ENCODE peak calls at places on chromosomes 5 and 9, in nine cellular contexts. V is HTR-8/SVneo; U is CD4-positive, CD25-positive, alpha-beta regulatory T cell; Y is left ventricle myocardium inferior; A is ovary; N is activated T-cell treated with anti-CD3 and anti-CD28 coated beads, Interleukin-2, amount 50 U/mL, for 72 hours; R is amniotic stem cell; M is left lobe of liver; T is AG10803. B is an unnamed sample.

GRCh38 chr5:142065273-142065672 is 43.3 kb upstream of the NDFIP1 start:
- DNase-seq in R (no peak), N (no peak), A (no peak), T (peak), Y (no peak), U (no peak), V (no peak), M (no peak), B (no peak)

GRCh38 chr5:54309751-54310432 is 481 bp downstream of the ARL15 start:
- DNase-seq in M (peak), V (peak), U (peak), A (peak), T (no peak), N (peak), R (peak), Y (peak), B (no peak)

GRCh38 chr5:102545175-102545574 is 46.4 kb upstream of the SLCO6A1 start:
- DNase-seq in Y (no peak), U (no peak), R (no peak), N (no peak), M (no peak), T (no peak), A (no peak), V (peak), B (no peak)

GRCh38 chr5:157253547-157253946 is 12.4 kb upstream of the CYFIP2 start:
- DNase-seq in M (peak), R (no peak), A (no peak), T (peak), Y (no peak), N (no peak), V (peak), U (no peak), B (peak)

GRCh38 chr9:82883436-82883835 is 179.5 kb downstream of the RASEF start:
- DNase-seq in R (no peak), N (no peak), A (no peak), Y (no peak), T (no peak), U (no peak), V (no peak), M (no peak), B (no peak)

GRCh38 chr5:5298068-5298633 is 124.3 kb upstream of the ICE1 start:
- DNase-seq in R (no peak), M (peak), Y (no peak), N (no peak), V (no peak), U (no peak), T (no peak), A (no peak), B (no peak)

GRCh38 chr9:111759762-111760639 is 34.7 kb downstream of the SHOC1 start:
- DNase-seq in Y (no peak), N (peak), V (peak), M (no peak), R (peak), U (peak), T (peak), A (no peak), B (peak)

GRCh38 chr5:41408676-41409443 is 101.5 kb downstream of the PLCXD3 start:
- DNase-seq in M (no peak), R (peak), A (no peak), N (no peak), U (no peak), V (no peak), Y (no peak), T (peak), B (no peak)

B was measured in SW 1271.